ENCODE peak calls at places on chromosomes 12 and 14, in six cellular contexts. E, O, C, J, P and N are unnamed samples.

GRCh38 chr12:51937941-51938340 is 13.6 kb upstream of the ACVR1B start:
- DNase-seq in C (no peak), J (no peak), E (no peak), P (no peak), O (no peak), N (no peak)

GRCh38 chr12:89525002-89525823 is 617 bp upstream of the GALNT4 start:
- DNase-seq in J (peak), P (no peak), E (peak), O (peak), C (peak), N (peak)

GRCh38 chr12:31849090-31849687 is 110.0 kb upstream of the RESF1 start:
- DNase-seq in E (no peak), P (no peak), C (no peak), J (no peak), O (peak), N (no peak)

GRCh38 chr14:73125169-73125588 is 11.1 kb upstream of the PSEN1 start:
- DNase-seq in C (no peak), J (no peak), P (no peak), E (no peak), O (no peak), N (no peak)

GRCh38 chr14:91693342-91693741 is 38.5 kb downstream of the CATSPERB start:
- DNase-seq in J (no peak), O (no peak), E (no peak), C (no peak), P (no peak), N (no peak)

GRCh38 chr12:104609083-104609844 is 152.5 kb downstream of the CHST11 start:
- DNase-seq in C (no peak), J (no peak), P (peak), E (no peak), O (no peak), N (no peak)

GRCh38 chr12:120265203-120265482 is 387 bp downstream of the PXN start:
- DNase-seq in C (no peak), J (no peak), O (no peak), P (no peak), E (no peak), N (no peak)

GRCh38 chr12:132355742-132356681 is 26.6 kb upstream of the GALNT9 start:
- DNase-seq in O (no peak), E (no peak), J (no peak), C (no peak), P (no peak), N (no peak)

GRCh38 chr12:56020437-56021189 is at the start of gene IKZF4:
- DNase-seq in P (no peak), E (peak), C (no peak), J (no peak), O (peak), N (peak)

GRCh38 chr14:100666403-100666802 is 60.3 kb upstream of the DLK1 start:
- DNase-seq in O (no peak), E (no peak), C (no peak), P (no peak), J (no peak), N (no peak)

GRCh38 chr12:1300460-1300859 is 293.9 kb downstream of the FBXL14 start:
- DNase-seq in P (no peak), E (no peak), O (no peak), J (no peak), C (no peak), N (no peak)

GRCh38 chr12:119461815-119462214 is 127.3 kb downstream of the CCDC60 start:
- DNase-seq in O (no peak), J (no peak), E (no peak), P (no peak), C (no peak), N (no peak)

GRCh38 chr12:11641522-11641921 is 8.0 kb upstream of the ETV6 start:
- DNase-seq in J (no peak), C (no peak), E (no peak), P (no peak), O (no peak), N (no peak)

GRCh38 chr12:44379827-44380226 is 496.3 kb downstream of the NELL2 start:
- DNase-seq in E (peak), C (no peak), O (no peak), P (no peak), J (no peak), N (no peak)

GRCh38 chr12:1590083-1590979 is 4.0 kb downstream of the FBXL14 start:
- DNase-seq in P (no peak), E (peak), O (peak), C (no peak), J (no peak), N (peak)

GRCh38 chr12:22899184-22899583 is 274.2 kb downstream of the ETNK1 start:
- DNase-seq in J (no peak), C (no peak), O (no peak), E (no peak), P (no peak), N (no peak)

GRCh38 chr14:35879654-35880249 is 53.6 kb downstream of the BRMS1L start:
- DNase-seq in E (peak), O (peak), J (no peak), C (no peak), P (no peak), N (no peak)

GRCh38 chr12:117236456-117237001 is 46.3 kb upstream of the FBXO21 start:
- DNase-seq in O (peak), P (peak), J (peak), E (peak), C (peak), N (peak)

GRCh38 chr12:56127888-56128668 is at the start of gene ESYT1:
- DNase-seq in P (peak), O (peak), C (peak), E (peak), J (peak), N (peak)

GRCh38 chr12:30830751-30831150 is 76.0 kb upstream of the CAPRIN2 start:
- DNase-seq in C (no peak), J (no peak), E (no peak), P (no peak), O (no peak), N (no peak)